ENCODE peak calls at places on chromosomes 6 and 20, in five cellular contexts. One of them, this sample, is unnamed.

GRCh38 chr20:32972181-32973076 is 31.8 kb downstream of the SUN5 start:
- DNase-seq in heart right ventricle: no peak
- DNase-seq in HAP-1: no peak
- DNase-seq in gastrocnemius medialis: no peak
- DNase-seq in transverse colon: peak; percentile 51
- DNase-seq in this sample: no peak

GRCh38 chr6:154247119-154247814 is 109.3 kb downstream of the IPCEF1 start:
- DNase-seq in HAP-1: peak; percentile 78
- DNase-seq in gastrocnemius medialis: no peak
- DNase-seq in transverse colon: no peak
- DNase-seq in heart right ventricle: no peak
- DNase-seq in this sample: no peak

GRCh38 chr6:141460743-141461484 is 671.8 kb upstream of the GJE1 start:
- DNase-seq in gastrocnemius medialis: no peak
- DNase-seq in heart right ventricle: no peak
- DNase-seq in transverse colon: no peak
- DNase-seq in HAP-1: no peak
- DNase-seq in this sample: no peak

GRCh38 chr6:156977527-156978291 is 200.5 kb downstream of the ARID1B start:
- DNase-seq in heart right ventricle: peak; percentile 49
- DNase-seq in transverse colon: no peak
- DNase-seq in HAP-1: no peak
- DNase-seq in gastrocnemius medialis: peak; percentile 75
- DNase-seq in this sample: peak; percentile 74

GRCh38 chr6:130367767-130368166 is 1.9 kb downstream of the TMEM200A start:
- DNase-seq in heart right ventricle: no peak
- DNase-seq in gastrocnemius medialis: no peak
- DNase-seq in transverse colon: no peak
- DNase-seq in HAP-1: no peak
- DNase-seq in this sample: no peak

GRCh38 chr20:37886851-37887297 is 16.1 kb upstream of the VSTM2L start:
- DNase-seq in gastrocnemius medialis: no peak
- DNase-seq in transverse colon: no peak
- DNase-seq in HAP-1: no peak
- DNase-seq in heart right ventricle: peak; percentile 61
- DNase-seq in this sample: peak; percentile 46

GRCh38 chr6:129284225-129284624 is 401.3 kb downstream of the LAMA2 start:
- DNase-seq in transverse colon: no peak
- DNase-seq in HAP-1: peak; percentile 22
- DNase-seq in heart right ventricle: no peak
- DNase-seq in gastrocnemius medialis: no peak
- DNase-seq in this sample: no peak

GRCh38 chr6:91827151-91827550 is 1240.3 kb upstream of the MAP3K7 start:
- DNase-seq in HAP-1: no peak
- DNase-seq in heart right ventricle: no peak
- DNase-seq in gastrocnemius medialis: no peak
- DNase-seq in transverse colon: no peak
- DNase-seq in this sample: no peak

GRCh38 chr6:148611213-148611612 is 135.6 kb upstream of the UST start:
- DNase-seq in transverse colon: peak; percentile 42
- DNase-seq in heart right ventricle: peak; percentile 78
- DNase-seq in HAP-1: no peak
- DNase-seq in gastrocnemius medialis: peak; percentile 88
- DNase-seq in this sample: peak; percentile 89

GRCh38 chr6:53411451-53411850 is 62.7 kb upstream of the ELOVL5 start:
- DNase-seq in transverse colon: no peak
- DNase-seq in HAP-1: no peak
- DNase-seq in gastrocnemius medialis: no peak
- DNase-seq in heart right ventricle: no peak
- DNase-seq in this sample: no peak

GRCh38 chr6:166258854-166259276 is 49.3 kb downstream of the PRR18 start:
- DNase-seq in heart right ventricle: no peak
- DNase-seq in gastrocnemius medialis: no peak
- DNase-seq in transverse colon: peak; percentile 47
- DNase-seq in HAP-1: no peak
- DNase-seq in this sample: no peak

GRCh38 chr6:165863801-165864200 is 200.8 kb upstream of the PDE10A start:
- DNase-seq in heart right ventricle: no peak
- DNase-seq in gastrocnemius medialis: no peak
- DNase-seq in HAP-1: no peak
- DNase-seq in transverse colon: no peak
- DNase-seq in this sample: no peak

GRCh38 chr20:32655903-32656500 is 17.7 kb downstream of the C20orf203 start:
- DNase-seq in transverse colon: no peak
- DNase-seq in gastrocnemius medialis: no peak
- DNase-seq in HAP-1: no peak
- DNase-seq in heart right ventricle: no peak
- DNase-seq in this sample: no peak

GRCh38 chr20:57404419-57405072 is 13.3 kb downstream of the RBM38 start:
- DNase-seq in transverse colon: no peak
- DNase-seq in HAP-1: no peak
- DNase-seq in gastrocnemius medialis: no peak
- DNase-seq in heart right ventricle: no peak
- DNase-seq in this sample: no peak

GRCh38 chr6:26285143-26286134 is 79.6 kb upstream of the BTN3A2 start:
- DNase-seq in heart right ventricle: peak; percentile 99
- DNase-seq in gastrocnemius medialis: peak; percentile 96
- DNase-seq in transverse colon: peak; percentile 99
- DNase-seq in HAP-1: peak; percentile 91
- DNase-seq in this sample: peak; percentile 94

GRCh38 chr6:20497200-20497820 is 36.9 kb upstream of the CDKAL1 start:
- DNase-seq in transverse colon: no peak
- DNase-seq in heart right ventricle: no peak
- DNase-seq in gastrocnemius medialis: no peak
- DNase-seq in HAP-1: no peak
- DNase-seq in this sample: no peak

GRCh38 chr6:148525453-148525852 is 182.8 kb downstream of the SASH1 start:
- DNase-seq in gastrocnemius medialis: no peak
- DNase-seq in HAP-1: no peak
- DNase-seq in transverse colon: no peak
- DNase-seq in heart right ventricle: no peak
- DNase-seq in this sample: peak; percentile 77

GRCh38 chr6:24574809-24575208 is 71.2 kb downstream of the KIAA0319 start:
- DNase-seq in transverse colon: no peak
- DNase-seq in gastrocnemius medialis: no peak
- DNase-seq in heart right ventricle: no peak
- DNase-seq in HAP-1: no peak
- DNase-seq in this sample: no peak

GRCh38 chr6:74925683-74926082 is 280.2 kb downstream of the COL12A1 start:
- DNase-seq in transverse colon: no peak
- DNase-seq in heart right ventricle: no peak
- DNase-seq in HAP-1: no peak
- DNase-seq in gastrocnemius medialis: no peak
- DNase-seq in this sample: no peak

GRCh38 chr20:58597021-58597940 is 53.8 kb upstream of the STX16 start:
- DNase-seq in gastrocnemius medialis: no peak
- DNase-seq in heart right ventricle: peak; percentile 47
- DNase-seq in transverse colon: peak; percentile 28
- DNase-seq in HAP-1: no peak
- DNase-seq in this sample: no peak

GRCh38 chr20:50918403-50918802 is 12.8 kb downstream of the ADNP start:
- DNase-seq in heart right ventricle: no peak
- DNase-seq in gastrocnemius medialis: no peak
- DNase-seq in HAP-1: no peak
- DNase-seq in transverse colon: no peak
- DNase-seq in this sample: no peak

GRCh38 chr20:2350606-2351005 is 30.1 kb upstream of the TGM6 start:
- DNase-seq in gastrocnemius medialis: no peak
- DNase-seq in transverse colon: no peak
- DNase-seq in heart right ventricle: no peak
- DNase-seq in HAP-1: no peak
- DNase-seq in this sample: no peak

GRCh38 chr20:618980-619379 is 8.9 kb upstream of the TCF15 start:
- DNase-seq in HAP-1: no peak
- DNase-seq in heart right ventricle: no peak
- DNase-seq in gastrocnemius medialis: no peak
- DNase-seq in transverse colon: no peak
- DNase-seq in this sample: no peak

GRCh38 chr6:57198926-57199636 is 23.0 kb downstream of the RAB23 start:
- DNase-seq in gastrocnemius medialis: no peak
- DNase-seq in transverse colon: peak; percentile 53
- DNase-seq in heart right ventricle: no peak
- DNase-seq in HAP-1: no peak
- DNase-seq in this sample: peak; percentile 4

GRCh38 chr20:8271727-8272126 is 139.7 kb downstream of the PLCB1 start:
- DNase-seq in gastrocnemius medialis: no peak
- DNase-seq in heart right ventricle: no peak
- DNase-seq in HAP-1: no peak
- DNase-seq in transverse colon: no peak
- DNase-seq in this sample: no peak

GRCh38 chr6:36120539-36120938 is 9.8 kb upstream of the MAPK13 start:
- DNase-seq in gastrocnemius medialis: no peak
- DNase-seq in heart right ventricle: no peak
- DNase-seq in transverse colon: peak; percentile 75
- DNase-seq in HAP-1: no peak
- DNase-seq in this sample: no peak

GRCh38 chr6:145688493-145688905 is 46.8 kb downstream of the EPM2A start:
- DNase-seq in transverse colon: no peak
- DNase-seq in HAP-1: no peak
- DNase-seq in gastrocnemius medialis: no peak
- DNase-seq in heart right ventricle: no peak
- DNase-seq in this sample: no peak

DNA sequence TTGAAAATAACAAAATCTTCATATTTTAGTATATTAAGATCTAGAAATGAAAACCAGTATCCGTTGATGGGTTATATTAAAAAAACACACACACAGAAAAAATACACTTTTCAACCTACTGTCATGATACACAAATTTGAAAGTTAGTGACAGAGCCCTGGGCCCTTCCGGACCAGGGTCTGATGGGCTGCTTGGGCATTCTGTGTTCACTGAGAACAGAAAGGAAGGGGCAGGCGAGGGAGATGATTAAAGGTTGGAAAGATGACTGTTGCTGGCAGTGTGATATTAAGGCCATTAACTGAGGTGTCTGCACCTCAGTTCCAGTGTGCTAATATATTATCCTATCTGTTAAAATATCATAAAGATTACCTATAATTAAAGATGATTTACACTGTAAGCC is 18.7 kb upstream of the QKI start:
- DNase-seq in HAP-1: no peak
- DNase-seq in transverse colon: no peak
- DNase-seq in gastrocnemius medialis: no peak
- DNase-seq in heart right ventricle: no peak
- DNase-seq in this sample: no peak
- H3K4me3 ChIP-seq in HAP-1: no peak overlapping the region
- H3K4me3 ChIP-seq in transverse colon: no peak overlapping the region
- H3K4me3 ChIP-seq in gastrocnemius medialis: no peak overlapping the region
- H3K4me3 ChIP-seq in heart right ventricle: no peak overlapping the region
- H3K4me3 ChIP-seq in this sample: no peak overlapping the region

GRCh38 chr6:28634758-28635546 is 109.3 kb downstream of the GPX5 start:
- DNase-seq in HAP-1: no peak
- DNase-seq in heart right ventricle: no peak
- DNase-seq in gastrocnemius medialis: no peak
- DNase-seq in transverse colon: no peak
- DNase-seq in this sample: no peak

GRCh38 chr6:28633445-28634215 is 107.9 kb downstream of the GPX5 start:
- DNase-seq in HAP-1: no peak
- DNase-seq in heart right ventricle: no peak
- DNase-seq in gastrocnemius medialis: no peak
- DNase-seq in transverse colon: no peak
- DNase-seq in this sample: no peak

GRCh38 chr6:28638915-28639314 is 113.2 kb downstream of the GPX5 start:
- DNase-seq in heart right ventricle: no peak
- DNase-seq in gastrocnemius medialis: no peak
- DNase-seq in HAP-1: no peak
- DNase-seq in transverse colon: no peak
- DNase-seq in this sample: no peak

GRCh38 chr6:28634406-28634757 is 108.7 kb downstream of the GPX5 start:
- DNase-seq in heart right ventricle: no peak
- DNase-seq in transverse colon: no peak
- DNase-seq in gastrocnemius medialis: no peak
- DNase-seq in HAP-1: no peak
- DNase-seq in this sample: no peak

DNA sequence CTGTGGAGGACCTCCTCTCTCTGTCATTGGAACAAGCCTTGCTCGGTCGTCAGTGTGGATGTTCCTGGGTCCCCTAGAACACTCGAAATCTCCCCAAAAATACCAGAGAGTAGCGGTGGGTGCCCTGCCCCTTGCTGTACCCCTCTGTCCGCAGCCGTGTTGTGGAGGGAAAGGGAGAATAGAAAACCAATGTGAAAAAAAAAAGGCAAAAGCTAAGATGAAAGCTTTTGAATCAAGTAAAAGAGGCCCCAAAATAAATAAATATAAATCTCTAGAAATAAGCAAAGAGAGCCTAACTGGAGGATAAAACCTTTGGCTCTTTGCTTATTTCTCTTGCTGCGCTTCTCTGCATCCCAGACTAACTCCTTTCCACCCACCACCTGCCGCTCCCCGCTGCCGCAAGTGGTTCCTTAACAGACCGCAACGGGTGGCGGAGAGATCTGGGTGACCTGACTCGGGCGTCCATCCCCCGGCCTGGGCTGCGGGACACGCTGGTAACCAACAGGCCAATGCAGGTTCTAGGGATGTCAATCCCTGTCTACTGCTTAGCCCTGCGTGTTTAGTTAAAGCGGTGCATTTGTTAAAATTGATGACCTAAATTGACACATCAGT is 110.0 kb downstream of the GPX5 start:
- DNase-seq in heart right ventricle: no peak
- DNase-seq in gastrocnemius medialis: no peak
- DNase-seq in HAP-1: no peak
- DNase-seq in transverse colon: no peak
- DNase-seq in this sample: no peak
- H3K27me3 ChIP-seq in heart right ventricle: peaks cover 72% of the 10 kb centered on the region
- H3K27me3 ChIP-seq in gastrocnemius medialis: peaks cover 19% of the 10 kb centered on the region
- H3K27me3 ChIP-seq in HAP-1: no peaks in the 10 kb centered on the region
- H3K27me3 ChIP-seq in transverse colon: peaks cover 79% of the 10 kb centered on the region
- H3K27me3 ChIP-seq in this sample: no peaks in the 10 kb centered on the region

GRCh38 chr6:111606620-111607115 is 990 bp upstream of the TRAF3IP2 start:
- DNase-seq in transverse colon: no peak
- DNase-seq in HAP-1: no peak
- DNase-seq in heart right ventricle: no peak
- DNase-seq in gastrocnemius medialis: no peak
- DNase-seq in this sample: no peak
- H3K4me3 ChIP-seq in transverse colon: no peak overlapping the region
- H3K4me3 ChIP-seq in HAP-1: peak overlapping the region; percentile 50
- H3K4me3 ChIP-seq in heart right ventricle: peak overlapping the region; percentile 47
- H3K4me3 ChIP-seq in gastrocnemius medialis: peak overlapping the region; percentile 67
- H3K4me3 ChIP-seq in this sample: peak overlapping the region; percentile 6

DNA sequence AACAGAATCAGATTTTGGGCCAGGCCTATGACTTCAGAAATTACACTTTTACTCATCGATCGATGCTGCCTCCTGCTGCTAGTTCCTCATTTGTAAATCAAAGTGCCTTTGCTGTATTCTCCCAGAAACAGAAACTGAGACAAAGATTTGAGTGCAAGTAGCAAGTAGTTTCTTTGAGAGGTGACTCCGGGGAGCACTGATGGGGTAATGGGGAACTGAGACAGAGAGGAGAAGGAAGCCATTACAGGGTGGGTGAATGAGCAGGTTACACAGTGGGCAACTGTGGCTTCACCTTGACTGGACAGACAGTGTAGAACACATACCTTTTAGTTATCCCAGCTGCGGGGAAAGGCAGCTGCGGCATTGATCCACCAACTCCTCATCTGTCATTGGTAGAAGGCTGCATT is 9.7 kb upstream of the CD40 start:
- DNase-seq in transverse colon: no peak
- DNase-seq in HAP-1: no peak
- DNase-seq in heart right ventricle: no peak
- DNase-seq in gastrocnemius medialis: no peak
- DNase-seq in this sample: no peak
- H3K27me3 ChIP-seq in transverse colon: peaks cover 39% of the 10 kb centered on the region
- H3K27me3 ChIP-seq in HAP-1: peaks cover 34% of the 10 kb centered on the region
- H3K27me3 ChIP-seq in heart right ventricle: peaks cover 74% of the 10 kb centered on the region
- H3K27me3 ChIP-seq in gastrocnemius medialis: peaks cover 3% of the 10 kb centered on the region
- H3K27me3 ChIP-seq in this sample: peaks cover 49% of the 10 kb centered on the region

GRCh38 chr20:4427936-4428581 is 293.6 kb upstream of the PRND start:
- DNase-seq in transverse colon: no peak
- DNase-seq in HAP-1: no peak
- DNase-seq in gastrocnemius medialis: no peak
- DNase-seq in heart right ventricle: no peak
- DNase-seq in this sample: no peak
- H3K4me3 ChIP-seq in transverse colon: no peak overlapping the region
- H3K4me3 ChIP-seq in HAP-1: no peak overlapping the region
- H3K4me3 ChIP-seq in gastrocnemius medialis: no peak overlapping the region
- H3K4me3 ChIP-seq in heart right ventricle: no peak overlapping the region
- H3K4me3 ChIP-seq in this sample: no peak overlapping the region

This sample was measured in MG63.